ENCODE peak calls at places on chromosome 5, in seven cellular contexts. X is mammary epithelial cell, M is fibroblast of lung, A is keratinocyte, B is neural progenitor cell, G is astrocyte, F is K562. R is an unnamed sample.
A peak's percentile ranks its signal among the peaks of the same experiment; 100 is the strongest.

GRCh38 chr5:143887901-143888648 is 76.1 kb downstream of the HMHB1 start:
- DNase-seq in X (no peak), M (peak; percentile 45), A (no peak), B (no peak), G (peak; percentile 86), F (no peak), R (peak; percentile 52)

GRCh38 chr5:73955447-73955846 is 329.5 kb downstream of the ARHGEF28 start:
- DNase-seq in X (no peak), M (no peak), A (no peak), B (no peak), G (peak; percentile 45), F (no peak), R (no peak)

GRCh38 chr5:139410121-139410885 is 6.4 kb upstream of the SPATA24 start:
- DNase-seq in X (no peak), M (no peak), A (no peak), B (no peak), G (no peak), F (no peak), R (no peak)

GRCh38 chr5:151628112-151628823 is 37.1 kb upstream of the FAT2 start:
- DNase-seq in X (peak; percentile 86), M (no peak), A (no peak), B (no peak), G (peak; percentile 11), F (no peak), R (peak; percentile 48)

GRCh38 chr5:1175801-1176472 is 25.5 kb upstream of the SLC6A19 start:
- DNase-seq in X (no peak), M (no peak), A (no peak), B (no peak), G (no peak), F (no peak), R (no peak)

GRCh38 chr5:89047591-89047990 is 164.6 kb upstream of the MEF2C start:
- DNase-seq in X (peak; percentile 40), M (no peak), A (no peak), B (no peak), G (peak; percentile 67), F (no peak), R (no peak)

GRCh38 chr5:75045071-75045470 is 7.3 kb downstream of the GCNT4 start:
- DNase-seq in X (no peak), M (no peak), A (no peak), B (no peak), G (no peak), F (no peak), R (no peak)

GRCh38 chr5:141343242-141343952 is at the start of gene PCDHGA3:
- DNase-seq in X (peak; percentile 60), M (peak; percentile 73), A (no peak), B (no peak), G (peak; percentile 55), F (peak; percentile 67), R (peak; percentile 41)

GRCh38 chr5:40124367-40124766 is 555.3 kb upstream of the PTGER4 start:
- DNase-seq in X (no peak), M (peak; percentile 26), A (no peak), B (peak; percentile 38), G (no peak), F (peak; percentile 3), R (peak; percentile 17)

GRCh38 chr5:163563112-163563511 is 57.7 kb downstream of the MAT2B start:
- DNase-seq in X (no peak), M (no peak), A (no peak), B (no peak), G (no peak), F (no peak), R (no peak)

GRCh38 chr5:35672995-35673394 is 55.3 kb downstream of the SPEF2 start:
- DNase-seq in X (no peak), M (no peak), A (no peak), B (no peak), G (no peak), F (no peak), R (no peak)

GRCh38 chr5:72276219-72276752 is 43.8 kb downstream of the MRPS27 start:
- DNase-seq in X (no peak), M (no peak), A (no peak), B (no peak), G (no peak), F (no peak), R (no peak)

GRCh38 chr5:53481887-53482716 is 1.7 kb downstream of the FST start:
- DNase-seq in X (peak; percentile 78), M (peak; percentile 85), A (no peak), B (peak; percentile 66), G (peak; percentile 53), F (peak; percentile 38), R (peak; percentile 60)

GRCh38 chr5:74040811-74041491 is 415.0 kb downstream of the ARHGEF28 start:
- DNase-seq in X (peak; percentile 33), M (no peak), A (no peak), B (no peak), G (peak; percentile 48), F (no peak), R (no peak)

GRCh38 chr5:76556511-76557221 is 66.5 kb downstream of the F2RL2 start:
- DNase-seq in X (no peak), M (no peak), A (no peak), B (no peak), G (no peak), F (no peak), R (no peak)

GRCh38 chr5:147780924-147781530 is 1.5 kb downstream of the JAKMIP2 start:
- DNase-seq in X (no peak), M (no peak), A (no peak), B (peak; percentile 55), G (no peak), F (no peak), R (no peak)

GRCh38 chr5:34685485-34686197 is 29.5 kb downstream of the RAI14 start:
- DNase-seq in X (peak; percentile 70), M (peak; percentile 42), A (no peak), B (peak; percentile 81), G (peak; percentile 77), F (no peak), R (peak; percentile 46)

GRCh38 chr5:179825655-179826182 is 5.0 kb downstream of the SQSTM1 start:
- DNase-seq in X (no peak), M (no peak), A (no peak), B (no peak), G (no peak), F (no peak), R (no peak)

DNA sequence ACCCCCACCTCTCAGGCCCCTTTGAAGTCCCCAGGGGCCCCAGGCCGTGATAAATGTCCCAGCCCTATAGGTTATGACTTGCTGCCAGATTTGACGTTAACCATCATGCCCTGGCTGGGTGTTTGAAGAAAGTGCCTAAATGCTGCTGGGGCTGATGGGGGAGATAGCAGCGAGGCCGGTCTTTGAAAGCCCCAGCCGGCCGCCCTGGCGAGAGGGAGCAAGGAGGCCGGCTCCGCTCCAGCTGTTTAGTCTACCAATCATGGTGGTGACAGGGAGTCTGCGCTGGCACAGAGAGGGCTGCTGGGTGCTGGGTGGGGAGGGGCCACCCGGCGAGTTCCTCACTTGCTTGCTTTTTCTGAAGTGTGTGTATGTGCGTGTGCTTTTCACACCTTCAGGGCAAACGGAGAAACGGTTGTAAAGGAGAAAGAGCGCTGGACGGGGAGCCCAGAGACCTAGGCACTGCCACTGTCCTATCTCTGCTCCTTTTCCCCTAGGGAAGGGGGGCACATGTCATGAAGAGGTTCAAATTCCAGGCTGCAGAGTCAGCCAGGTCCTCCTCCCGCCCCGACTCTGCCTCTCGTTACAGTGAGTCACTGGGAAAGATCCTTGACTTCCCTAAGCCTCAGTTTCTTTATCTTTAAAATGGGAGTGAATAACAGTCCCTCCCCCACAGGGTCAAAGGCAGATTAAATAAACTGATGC is 126.1 kb upstream of the HAND1 start:
- DNase-seq in X (no peak), M (peak; percentile 38), A (no peak), B (peak; percentile 40), G (peak; percentile 20), F (no peak), R (no peak)
- H3K4me3 ChIP-seq in X (no peak overlapping the region), M (no peak overlapping the region), A (no peak overlapping the region), B (peak overlapping the region; percentile 12), G (no peak overlapping the region), F (no peak overlapping the region), R (no peak overlapping the region)

GRCh38 chr5:13248236-13248635 is 696.3 kb downstream of the DNAH5 start:
- DNase-seq in X (peak; percentile 51), M (no peak), A (no peak), B (no peak), G (peak; percentile 46), F (no peak), R (no peak)

GRCh38 chr5:13250450-13251291 is 693.8 kb downstream of the DNAH5 start:
- DNase-seq in X (no peak), M (no peak), A (no peak), B (peak; percentile 50), G (no peak), F (no peak), R (peak; percentile 1)

GRCh38 chr5:13244151-13244550 is 700.3 kb downstream of the DNAH5 start:
- DNase-seq in X (no peak), M (no peak), A (no peak), B (no peak), G (no peak), F (no peak), R (no peak)

GRCh38 chr5:13249854-13250253 is 694.6 kb downstream of the DNAH5 start:
- DNase-seq in X (peak; percentile 58), M (no peak), A (no peak), B (no peak), G (peak; percentile 71), F (no peak), R (no peak)

DNA sequence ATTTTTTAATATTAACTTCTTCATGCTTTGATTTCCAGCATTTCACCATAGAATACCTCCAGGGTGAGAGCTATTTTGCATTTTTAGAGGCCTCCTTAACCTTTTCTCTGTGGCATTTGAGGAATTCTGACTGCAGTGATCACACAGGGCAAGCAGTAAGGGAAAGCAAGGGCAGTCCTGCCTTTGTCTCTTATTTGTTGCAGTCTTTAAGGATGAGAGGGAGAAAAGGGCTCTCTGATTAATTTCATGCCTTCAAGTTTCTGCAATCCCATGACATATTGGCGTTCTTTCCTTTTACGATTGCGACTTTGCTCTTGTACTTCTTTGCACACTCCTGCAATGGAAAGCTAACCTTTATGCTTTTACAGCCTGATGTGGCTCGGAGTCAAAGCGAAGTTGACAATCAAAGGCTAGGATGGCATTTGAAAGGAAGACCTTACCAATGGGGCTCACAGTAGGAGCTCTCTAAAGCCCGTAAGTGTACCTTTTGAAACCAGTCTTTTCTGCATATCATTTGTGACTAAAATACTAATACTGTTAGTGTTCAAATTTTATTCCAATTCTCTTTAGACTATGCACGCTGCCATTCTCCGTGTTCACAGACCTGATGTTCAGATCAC is 698.4 kb downstream of the DNAH5 start:
- DNase-seq in X (no peak), M (no peak), A (no peak), B (peak; percentile 6), G (no peak), F (no peak), R (no peak)
- TF ChIP-seq EZH2 in X (no peak), M (no peak), A (no peak), B (no peak), G (no peak), F (no peak), R (no peak)

DNA sequence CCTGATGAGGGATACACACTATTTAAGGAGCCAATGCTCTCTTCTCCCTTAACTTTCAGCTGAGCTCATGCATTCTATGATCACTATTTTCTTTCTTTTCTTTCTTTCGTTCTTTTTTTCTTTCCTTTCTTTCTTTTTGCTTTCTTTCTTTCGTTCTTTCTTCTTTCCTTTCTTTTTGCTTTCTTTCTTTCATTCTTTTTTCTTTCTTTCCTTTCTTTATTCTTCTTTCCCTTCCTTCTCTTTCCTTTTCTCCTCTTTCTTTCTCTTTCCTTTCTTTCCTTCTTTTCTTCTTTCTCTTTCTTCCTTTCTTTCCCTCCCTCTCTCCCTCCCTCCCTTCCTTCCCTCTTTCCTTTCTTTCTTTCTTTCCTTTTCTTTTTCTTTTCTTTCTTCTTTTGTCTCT is 761.2 kb downstream of the SEMA5A start:
- DNase-seq in X (no peak), M (no peak), A (no peak), B (no peak), G (no peak), F (no peak), R (no peak)
- H3K9me3 ChIP-seq in X (no peaks in the 10 kb centered on the region), M (no peaks in the 10 kb centered on the region), A (no peaks in the 10 kb centered on the region), B (no peaks in the 10 kb centered on the region), G (no peaks in the 10 kb centered on the region), F (peaks cover 3% of the 10 kb centered on the region), R (peaks cover 40% of the 10 kb centered on the region)

GRCh38 chr5:178499352-178499751 is 90.8 kb downstream of the COL23A1 start:
- DNase-seq in X (no peak), M (no peak), A (no peak), B (no peak), G (no peak), F (no peak), R (no peak)
- H3K4me3 ChIP-seq in X (no peak overlapping the region), M (no peak overlapping the region), A (no peak overlapping the region), B (no peak overlapping the region), G (no peak overlapping the region), F (no peak overlapping the region), R (no peak overlapping the region)